ENCODE peak calls at places on chromosomes 2 and 18, in four cellular contexts. A is ovary, C is uterus, Q is A549. F is an unnamed sample.

GRCh38 chr2:39119732-39120520 is 925 bp downstream of the SOS1 start:
- DNase-seq in C (peak; percentile 35), Q (peak; percentile 58), A (peak; percentile 57), F (no peak)

GRCh38 chr2:106812377-106812776 is 73.6 kb downstream of the ST6GAL2 start:
- DNase-seq in A (no peak), C (no peak), Q (no peak), F (no peak)

GRCh38 chr2:133843091-133843490 is 274.8 kb upstream of the NCKAP5 start:
- DNase-seq in A (no peak), Q (no peak), C (no peak), F (no peak)

GRCh38 chr2:216633616-216634316 is 546 bp downstream of the IGFBP2 start:
- DNase-seq in C (no peak), Q (peak; percentile 48), A (no peak), F (no peak)

GRCh38 chr2:180010701-180011100 is 3.6 kb upstream of the CWC22 start:
- DNase-seq in Q (no peak), A (no peak), C (no peak), F (no peak)

GRCh38 chr2:143730155-143730949 is 601.1 kb downstream of the ARHGAP15 start:
- DNase-seq in Q (peak; percentile 27), A (no peak), C (no peak), F (no peak)

GRCh38 chr2:211062213-211062612 is 505.8 kb downstream of the CPS1 start:
- DNase-seq in C (no peak), A (no peak), Q (no peak), F (no peak)

GRCh38 chr2:189336276-189336975 is 104.8 kb upstream of the WDR75 start:
- DNase-seq in A (no peak), Q (no peak), C (no peak), F (no peak)

GRCh38 chr2:237909801-237910475 is 50.5 kb downstream of the RAMP1 start:
- DNase-seq in Q (no peak), A (no peak), C (no peak), F (no peak)

GRCh38 chr2:170887496-170888265 is 41.4 kb upstream of the GORASP2 start:
- DNase-seq in C (no peak), Q (no peak), A (no peak), F (no peak)

GRCh38 chr2:8329660-8330622 is 351.9 kb upstream of the ID2 start:
- DNase-seq in A (no peak), C (no peak), Q (no peak), F (no peak)

GRCh38 chr2:62724886-62725711 is 19.6 kb downstream of the EHBP1 start:
- DNase-seq in A (no peak), Q (peak; percentile 78), C (no peak), F (peak; percentile 22)

GRCh38 chr2:10832228-10832936 is 19.8 kb upstream of the PDIA6 start:
- DNase-seq in A (peak; percentile 77), C (peak; percentile 60), Q (peak; percentile 88), F (peak; percentile 69)

GRCh38 chr18:13222371-13223281 is 4.1 kb downstream of the LDLRAD4 start:
- DNase-seq in A (peak; percentile 43), Q (no peak), C (peak; percentile 83), F (no peak)

GRCh38 chr18:34350778-34351177 is 126.1 kb upstream of the NOL4 start:
- DNase-seq in C (no peak), A (no peak), Q (no peak), F (no peak)

GRCh38 chr2:38037757-38038615 is 38.0 kb downstream of the CYP1B1 start:
- DNase-seq in A (peak; percentile 53), Q (no peak), C (peak; percentile 41), F (no peak)

GRCh38 chr2:128646091-128646490 is 327.4 kb upstream of the HS6ST1 start:
- DNase-seq in C (no peak), A (no peak), Q (no peak), F (no peak)

GRCh38 chr2:113203901-113204519 is 30.2 kb downstream of the PSD4 start:
- DNase-seq in C (peak; percentile 42), Q (peak; percentile 86), A (peak; percentile 58), F (peak; percentile 72)

DNA sequence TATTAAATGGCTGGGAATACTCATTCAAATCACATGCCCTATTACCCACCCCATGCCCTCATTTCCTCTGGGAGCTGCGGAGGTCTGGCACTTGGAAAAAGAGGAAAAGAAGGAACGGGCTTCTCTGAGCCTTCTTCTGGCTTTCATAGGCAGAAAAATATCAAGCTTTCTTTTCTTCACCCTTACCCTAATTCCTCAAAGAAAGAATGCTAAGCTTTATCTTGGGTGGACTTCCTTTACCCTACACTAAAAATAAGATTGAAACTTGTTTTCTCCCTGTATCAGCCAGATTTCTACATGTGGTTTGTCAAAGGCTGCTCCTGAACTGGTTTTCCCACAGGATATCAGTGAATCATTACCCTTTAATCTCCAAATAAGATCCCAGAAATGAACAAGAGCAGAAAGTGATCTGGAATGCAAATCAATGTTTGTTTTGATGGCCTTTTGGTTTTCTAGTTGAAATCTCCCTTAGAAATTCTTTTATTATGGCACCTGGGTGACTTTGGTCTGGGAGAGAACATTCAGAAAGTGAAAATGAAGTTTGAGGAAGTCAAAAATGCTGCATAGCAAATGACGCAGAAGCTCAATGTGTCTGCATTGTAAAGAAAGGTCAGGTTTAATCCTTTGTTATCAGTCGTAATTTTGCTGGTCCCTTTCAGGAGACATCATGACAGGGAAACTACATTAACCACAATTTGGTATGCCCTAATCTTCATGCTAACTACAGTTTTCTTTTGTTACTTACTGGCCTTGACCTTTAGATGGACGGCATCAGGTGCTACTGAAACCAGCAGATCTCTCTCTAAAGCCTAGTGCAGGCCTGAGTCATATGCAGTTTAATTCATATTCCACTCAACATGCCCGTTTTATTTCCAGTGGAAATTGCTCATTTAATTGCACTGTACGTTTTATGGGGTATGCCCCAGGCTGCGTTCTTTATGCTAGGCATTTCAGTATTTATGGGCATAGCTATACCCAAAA is 46.6 kb upstream of the HNRNPA3 start:
- DNase-seq in Q (peak; percentile 40), A (peak; percentile 48), C (no peak), F (no peak)
- TF ChIP-seq POLR2A in Q (no peak), A (no peak), C (no peak), F (no peak)

GRCh38 chr18:25350561-25351201 is 1.3 kb downstream of the ZNF521 start:
- DNase-seq in A (peak; percentile 77), Q (no peak), C (peak; percentile 65), F (no peak)

GRCh38 chr18:25352629-25353005 is 651 bp upstream of the ZNF521 start:
- DNase-seq in C (no peak), A (no peak), Q (no peak), F (no peak)

GRCh38 chr18:25351280-25351772 is 640 bp downstream of the ZNF521 start:
- DNase-seq in C (peak; percentile 29), A (peak; percentile 35), Q (no peak), F (no peak)

GRCh38 chr18:25353080-25353479 is 1.1 kb upstream of the ZNF521 start:
- DNase-seq in C (no peak), Q (no peak), A (no peak), F (no peak)

GRCh38 chr18:25351773-25352628 is at the start of gene ZNF521:
- DNase-seq in A (peak; percentile 87), Q (peak; percentile 33), C (peak; percentile 92), F (peak; percentile 18)
- TF ChIP-seq POLR2A in A (peak; percentile 56), Q (no peak), C (peak; percentile 69), F (no peak)

GRCh38 chr2:73984922-73985317 is 210 bp downstream of the TET3 start:
- DNase-seq in Q (peak; percentile 35), C (peak; percentile 38), A (peak; percentile 53), F (no peak)
- TF ChIP-seq POLR2A in Q (peak; percentile 34), C (no peak), A (no peak), F (no peak)

DNA sequence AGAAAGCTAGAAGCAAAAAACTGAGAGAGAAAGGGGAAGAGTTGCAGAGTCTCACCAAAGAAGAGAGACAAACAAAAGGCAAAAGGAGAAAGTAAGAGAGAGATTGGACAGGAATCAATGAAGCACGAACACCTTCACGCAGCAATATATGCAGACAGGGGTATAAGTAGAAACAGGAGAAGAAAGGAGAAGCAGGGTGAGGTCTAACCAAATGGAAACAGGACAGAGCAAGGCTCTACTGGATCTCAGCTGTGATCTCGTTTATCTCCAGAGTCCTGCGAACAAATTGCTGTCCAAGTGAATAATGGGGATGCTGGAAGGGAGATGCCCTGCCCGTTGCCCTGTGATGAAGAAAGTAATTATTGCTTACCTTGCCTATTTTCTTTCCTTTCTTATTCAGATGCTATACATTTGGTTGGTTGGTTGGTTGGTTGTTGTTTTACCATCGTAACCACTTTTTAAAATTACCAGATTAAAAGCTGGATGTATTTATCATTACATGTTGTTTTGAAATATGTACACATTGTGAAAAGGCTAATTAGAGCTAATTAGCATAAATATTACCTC is 34.0 kb downstream of the SP100 start:
- DNase-seq in Q (no peak), C (no peak), A (no peak), F (no peak)
- TF ChIP-seq POLR2A in Q (no peak), C (no peak), A (no peak), F (no peak)

GRCh38 chr18:53556450-53556849 is 668.0 kb downstream of the MBD2 start:
- DNase-seq in C (no peak), A (no peak), Q (no peak), F (no peak)
- TF ChIP-seq POLR2A in C (no peak), A (no peak), Q (no peak), F (no peak)

DNA sequence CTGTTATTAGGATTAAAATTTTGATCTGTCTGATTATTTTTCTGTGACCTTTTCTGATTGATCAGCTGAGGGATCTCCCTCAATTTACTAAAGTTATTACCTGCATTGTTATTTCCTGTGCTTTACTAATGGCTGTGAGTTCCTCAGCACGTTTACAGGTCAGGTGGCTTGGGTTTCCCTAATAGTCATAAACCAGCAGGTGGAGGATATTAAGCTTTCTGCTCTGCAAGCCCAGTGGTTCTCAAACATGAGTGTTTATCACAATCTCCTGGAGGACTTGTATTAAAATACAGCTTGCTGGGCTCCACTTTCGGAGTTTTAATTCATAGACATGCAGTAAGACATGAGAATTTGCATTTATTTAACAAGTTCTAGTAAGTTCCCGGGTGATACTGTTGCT is 22.4 kb upstream of the UGP2 start:
- DNase-seq in C (no peak), Q (no peak), A (no peak), F (no peak)
- TF ChIP-seq POLR2A in C (no peak), Q (no peak), A (no peak), F (no peak)

DNA sequence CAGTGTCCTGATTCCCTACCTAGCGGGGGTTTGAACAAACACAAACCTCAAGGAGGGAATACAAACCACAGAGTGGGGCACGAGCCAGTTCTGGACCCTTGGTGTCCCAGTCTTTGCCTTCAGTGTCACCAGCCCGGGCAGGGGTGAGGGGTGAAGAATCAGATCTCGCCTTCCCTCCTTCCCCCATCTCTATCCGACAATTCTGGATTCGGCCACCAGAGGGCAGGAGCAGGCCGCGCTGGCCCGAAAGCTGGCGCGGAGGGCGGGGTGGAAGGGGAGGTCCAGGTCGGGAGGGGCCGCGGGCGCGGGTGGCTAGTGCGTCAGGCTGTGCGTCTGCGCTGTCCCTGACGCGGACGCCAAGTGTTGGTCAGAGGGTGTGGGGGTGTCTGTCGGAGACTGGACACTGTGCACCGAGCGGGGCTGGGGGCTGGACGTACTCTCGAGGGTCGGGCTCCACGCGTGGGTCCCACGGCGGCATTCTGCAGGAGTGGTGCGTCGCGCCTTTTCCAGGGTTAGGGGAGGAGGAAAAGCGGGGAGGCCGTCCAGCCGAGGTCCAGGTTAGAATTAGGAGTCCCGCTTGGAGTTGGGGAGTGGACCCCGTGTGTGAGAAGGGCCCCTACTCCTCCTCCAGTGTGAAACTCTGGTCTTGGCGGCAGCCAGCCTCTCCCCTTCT is 2.9 kb upstream of the CRYBA2 start:
- DNase-seq in C (peak; percentile 74), Q (peak; percentile 87), A (peak; percentile 85), F (peak; percentile 67)
- TF ChIP-seq POLR2A in C (peak; percentile 35), Q (peak; percentile 84), A (no peak), F (no peak)

F was measured in HCT116.